ENCODE peak calls at places on chromosomes 7 and 10, in eight cellular contexts. One of them, this sample, is unnamed.

GRCh38 chr7:149753370-149754233 is 19.8 kb downstream of the ZNF467 start:
- DNase-seq in CD4-positive, CD25-positive, alpha-beta regulatory T cell: no peak
- DNase-seq in GF-D8: no peak
- DNase-seq in amniotic stem cell: peak
- DNase-seq in left ventricle myocardium superior: peak
- DNase-seq in NCI-H2029: no peak
- DNase-seq in H9: peak
- DNase-seq in transverse colon: peak
- DNase-seq in this sample: peak

GRCh38 chr7:15236958-15237357 is 324.9 kb downstream of the AGMO start:
- DNase-seq in CD4-positive, CD25-positive, alpha-beta regulatory T cell: no peak
- DNase-seq in H9: no peak
- DNase-seq in left ventricle myocardium superior: no peak
- DNase-seq in GF-D8: peak
- DNase-seq in amniotic stem cell: no peak
- DNase-seq in transverse colon: no peak
- DNase-seq in NCI-H2029: no peak
- DNase-seq in this sample: no peak

GRCh38 chr10:122551450-122551849 is 9.1 kb upstream of the DMBT1 start:
- DNase-seq in amniotic stem cell: no peak
- DNase-seq in transverse colon: no peak
- DNase-seq in H9: peak
- DNase-seq in GF-D8: no peak
- DNase-seq in left ventricle myocardium superior: peak
- DNase-seq in CD4-positive, CD25-positive, alpha-beta regulatory T cell: peak
- DNase-seq in NCI-H2029: no peak
- DNase-seq in this sample: no peak

GRCh38 chr10:11823122-11823988 is at the start of gene PROSER2:
- DNase-seq in amniotic stem cell: no peak
- DNase-seq in CD4-positive, CD25-positive, alpha-beta regulatory T cell: peak
- DNase-seq in H9: peak
- DNase-seq in GF-D8: no peak
- DNase-seq in left ventricle myocardium superior: peak
- DNase-seq in NCI-H2029: no peak
- DNase-seq in transverse colon: peak
- DNase-seq in this sample: no peak

GRCh38 chr10:3622427-3622826 is 162.6 kb downstream of the KLF6 start:
- DNase-seq in left ventricle myocardium superior: no peak
- DNase-seq in H9: no peak
- DNase-seq in amniotic stem cell: no peak
- DNase-seq in NCI-H2029: no peak
- DNase-seq in GF-D8: no peak
- DNase-seq in CD4-positive, CD25-positive, alpha-beta regulatory T cell: peak
- DNase-seq in transverse colon: no peak
- DNase-seq in this sample: no peak

GRCh38 chr10:21534611-21535493 is 820 bp downstream of the MLLT10 start:
- DNase-seq in left ventricle myocardium superior: peak
- DNase-seq in H9: peak
- DNase-seq in amniotic stem cell: no peak
- DNase-seq in NCI-H2029: peak
- DNase-seq in GF-D8: no peak
- DNase-seq in transverse colon: peak
- DNase-seq in CD4-positive, CD25-positive, alpha-beta regulatory T cell: peak
- DNase-seq in this sample: peak

GRCh38 chr10:1663226-1663625 is 74.1 kb downstream of the ADARB2 start:
- DNase-seq in NCI-H2029: no peak
- DNase-seq in amniotic stem cell: no peak
- DNase-seq in left ventricle myocardium superior: no peak
- DNase-seq in transverse colon: no peak
- DNase-seq in GF-D8: no peak
- DNase-seq in H9: no peak
- DNase-seq in CD4-positive, CD25-positive, alpha-beta regulatory T cell: no peak
- DNase-seq in this sample: no peak

GRCh38 chr10:22491931-22492615 is 146.8 kb downstream of the SPAG6 start:
- DNase-seq in transverse colon: no peak
- DNase-seq in GF-D8: peak
- DNase-seq in left ventricle myocardium superior: no peak
- DNase-seq in amniotic stem cell: no peak
- DNase-seq in NCI-H2029: no peak
- DNase-seq in H9: no peak
- DNase-seq in CD4-positive, CD25-positive, alpha-beta regulatory T cell: peak
- DNase-seq in this sample: no peak

GRCh38 chr10:78211476-78212110 is 177.9 kb downstream of the RPS24 start:
- DNase-seq in transverse colon: no peak
- DNase-seq in amniotic stem cell: peak
- DNase-seq in NCI-H2029: peak
- DNase-seq in CD4-positive, CD25-positive, alpha-beta regulatory T cell: peak
- DNase-seq in GF-D8: no peak
- DNase-seq in left ventricle myocardium superior: no peak
- DNase-seq in H9: no peak
- DNase-seq in this sample: peak

GRCh38 chr10:78863121-78863520 is 205.6 kb upstream of the ZMIZ1 start:
- DNase-seq in amniotic stem cell: no peak
- DNase-seq in H9: no peak
- DNase-seq in NCI-H2029: no peak
- DNase-seq in CD4-positive, CD25-positive, alpha-beta regulatory T cell: no peak
- DNase-seq in left ventricle myocardium superior: no peak
- DNase-seq in GF-D8: no peak
- DNase-seq in transverse colon: no peak
- DNase-seq in this sample: no peak

GRCh38 chr7:124723012-124723411 is 42.6 kb downstream of the GPR37 start:
- DNase-seq in GF-D8: no peak
- DNase-seq in H9: no peak
- DNase-seq in transverse colon: no peak
- DNase-seq in amniotic stem cell: no peak
- DNase-seq in left ventricle myocardium superior: no peak
- DNase-seq in NCI-H2029: no peak
- DNase-seq in CD4-positive, CD25-positive, alpha-beta regulatory T cell: no peak
- DNase-seq in this sample: no peak

GRCh38 chr10:130656582-130657133 is 520.5 kb downstream of the GLRX3 start:
- DNase-seq in CD4-positive, CD25-positive, alpha-beta regulatory T cell: no peak
- DNase-seq in transverse colon: no peak
- DNase-seq in amniotic stem cell: no peak
- DNase-seq in H9: no peak
- DNase-seq in left ventricle myocardium superior: no peak
- DNase-seq in GF-D8: no peak
- DNase-seq in NCI-H2029: no peak
- DNase-seq in this sample: no peak

GRCh38 chr7:1169409-1170368 is 9.7 kb upstream of the ZFAND2A start:
- DNase-seq in transverse colon: peak
- DNase-seq in amniotic stem cell: no peak
- DNase-seq in CD4-positive, CD25-positive, alpha-beta regulatory T cell: peak
- DNase-seq in GF-D8: peak
- DNase-seq in NCI-H2029: no peak
- DNase-seq in left ventricle myocardium superior: peak
- DNase-seq in H9: peak
- DNase-seq in this sample: peak

This sample was measured in C1 segment of cervical spinal cord.